ENCODE peak calls at places on chromosome 21, in five cellular contexts. One of them, this sample, is unnamed.

GRCh38 chr21:14977814-14978213 is 87.0 kb downstream of the NRIP1 start:
- DNase-seq in SK-N-SH: no peak
- DNase-seq in GM12878: no peak
- DNase-seq in HepG2: no peak
- DNase-seq in H1: no peak
- DNase-seq in this sample: no peak

GRCh38 chr21:27300770-27301169 is 333.9 kb upstream of the ADAMTS5 start:
- DNase-seq in HepG2: no peak
- DNase-seq in SK-N-SH: no peak
- DNase-seq in H1: no peak
- DNase-seq in GM12878: no peak
- DNase-seq in this sample: no peak

GRCh38 chr21:31335957-31336738 is 7.9 kb downstream of the TIAM1 start:
- DNase-seq in GM12878: no peak
- DNase-seq in HepG2: no peak
- DNase-seq in H1: no peak
- DNase-seq in SK-N-SH: no peak
- DNase-seq in this sample: no peak

GRCh38 chr21:46559291-46559983 is 45.4 kb downstream of the S100B start:
- DNase-seq in SK-N-SH: no peak
- DNase-seq in GM12878: peak
- DNase-seq in H1: peak
- DNase-seq in HepG2: peak
- DNase-seq in this sample: no peak

GRCh38 chr21:35593000-35593502 is 467.3 kb downstream of the SETD4 start:
- DNase-seq in SK-N-SH: no peak
- DNase-seq in H1: no peak
- DNase-seq in HepG2: no peak
- DNase-seq in GM12878: no peak
- DNase-seq in this sample: no peak

GRCh38 chr21:38376235-38376634 is 119.4 kb downstream of the KCNJ15 start:
- DNase-seq in SK-N-SH: no peak
- DNase-seq in HepG2: no peak
- DNase-seq in H1: no peak
- DNase-seq in GM12878: no peak
- DNase-seq in this sample: no peak

GRCh38 chr21:40165671-40166070 is 298.4 kb downstream of the PCP4 start:
- DNase-seq in HepG2: no peak
- DNase-seq in H1: no peak
- DNase-seq in SK-N-SH: no peak
- DNase-seq in GM12878: no peak
- DNase-seq in this sample: no peak

GRCh38 chr21:21137986-21138385 is 139.8 kb downstream of the NCAM2 start:
- DNase-seq in H1: no peak
- DNase-seq in GM12878: no peak
- DNase-seq in SK-N-SH: no peak
- DNase-seq in HepG2: no peak
- DNase-seq in this sample: no peak

GRCh38 chr21:32359719-32360260 is 33.0 kb downstream of the URB1 start:
- DNase-seq in SK-N-SH: no peak
- DNase-seq in H1: no peak
- DNase-seq in HepG2: peak
- DNase-seq in GM12878: no peak
- DNase-seq in this sample: no peak

GRCh38 chr21:29453511-29453910 is 154.8 kb downstream of the BACH1 start:
- DNase-seq in H1: no peak
- DNase-seq in HepG2: no peak
- DNase-seq in GM12878: no peak
- DNase-seq in SK-N-SH: no peak
- DNase-seq in this sample: no peak

GRCh38 chr21:29302340-29302991 is 3.7 kb downstream of the BACH1 start:
- DNase-seq in SK-N-SH: no peak
- DNase-seq in H1: no peak
- DNase-seq in GM12878: no peak
- DNase-seq in HepG2: no peak
- DNase-seq in this sample: no peak

GRCh38 chr21:33313183-33313582 is 11.6 kb upstream of the IFNAR1 start:
- DNase-seq in H1: no peak
- DNase-seq in HepG2: no peak
- DNase-seq in GM12878: no peak
- DNase-seq in SK-N-SH: no peak
- DNase-seq in this sample: no peak

GRCh38 chr21:45544449-45545235 is 2.4 kb upstream of the SLC19A1 start:
- DNase-seq in H1: peak
- DNase-seq in SK-N-SH: no peak
- DNase-seq in GM12878: no peak
- DNase-seq in HepG2: no peak
- DNase-seq in this sample: no peak

GRCh38 chr21:35838350-35838749 is 222.0 kb downstream of the SETD4 start:
- DNase-seq in SK-N-SH: no peak
- DNase-seq in H1: no peak
- DNase-seq in HepG2: no peak
- DNase-seq in GM12878: no peak
- DNase-seq in this sample: no peak

GRCh38 chr21:36851121-36851520 is 115.3 kb downstream of the HLCS start:
- DNase-seq in HepG2: no peak
- DNase-seq in GM12878: no peak
- DNase-seq in SK-N-SH: no peak
- DNase-seq in H1: no peak
- DNase-seq in this sample: no peak

GRCh38 chr21:36848875-36849274 is 117.6 kb downstream of the HLCS start:
- DNase-seq in HepG2: no peak
- DNase-seq in H1: no peak
- DNase-seq in SK-N-SH: no peak
- DNase-seq in GM12878: no peak
- DNase-seq in this sample: no peak

GRCh38 chr21:36852293-36852692 is 114.2 kb downstream of the HLCS start:
- DNase-seq in H1: no peak
- DNase-seq in GM12878: no peak
- DNase-seq in SK-N-SH: no peak
- DNase-seq in HepG2: no peak
- DNase-seq in this sample: no peak

GRCh38 chr21:36849461-36849860 is 117.0 kb downstream of the HLCS start:
- DNase-seq in SK-N-SH: no peak
- DNase-seq in HepG2: no peak
- DNase-seq in GM12878: no peak
- DNase-seq in H1: no peak
- DNase-seq in this sample: no peak

GRCh38 chr21:36850372-36850771 is 116.1 kb downstream of the HLCS start:
- DNase-seq in HepG2: no peak
- DNase-seq in SK-N-SH: no peak
- DNase-seq in GM12878: no peak
- DNase-seq in H1: no peak
- DNase-seq in this sample: no peak
- TF ChIP-seq TAF1 in HepG2: no peak
- TF ChIP-seq TAF1 in SK-N-SH: no peak
- TF ChIP-seq TAF1 in GM12878: no peak
- TF ChIP-seq TAF1 in H1: no peak
- TF ChIP-seq TAF1 in this sample: no peak

DNA sequence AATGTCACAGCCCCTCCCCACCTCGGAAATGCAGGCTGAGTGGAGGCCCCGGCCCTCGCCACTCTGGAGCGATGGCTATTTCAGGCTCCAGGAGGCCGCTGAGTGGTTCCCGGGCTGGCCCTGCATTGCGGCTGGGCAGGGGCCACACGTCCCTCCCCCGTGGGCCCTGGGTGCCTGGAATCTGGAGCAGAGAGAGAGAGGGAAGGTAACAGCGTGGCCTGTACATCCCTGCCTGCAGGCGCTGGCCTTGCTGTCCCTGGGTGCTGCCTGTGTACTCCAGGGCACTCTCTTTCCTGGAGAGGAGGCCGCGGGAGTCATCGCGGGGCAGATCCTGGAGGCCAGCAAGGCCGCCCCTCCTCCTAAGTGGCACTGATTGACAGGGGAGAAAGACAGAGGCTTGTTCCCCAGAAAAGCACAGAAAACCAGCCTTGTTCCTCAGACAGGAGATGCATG is 67.9 kb upstream of the TRAPPC10 start:
- DNase-seq in GM12878: no peak
- DNase-seq in H1: no peak
- DNase-seq in HepG2: no peak
- DNase-seq in SK-N-SH: no peak
- DNase-seq in this sample: no peak
- TF ChIP-seq TAF1 in GM12878: no peak
- TF ChIP-seq TAF1 in H1: no peak
- TF ChIP-seq TAF1 in HepG2: no peak
- TF ChIP-seq TAF1 in SK-N-SH: no peak
- TF ChIP-seq TAF1 in this sample: no peak

GRCh38 chr21:42043961-42044360 is 27.2 kb upstream of the UMODL1 start:
- DNase-seq in SK-N-SH: no peak
- DNase-seq in H1: no peak
- DNase-seq in HepG2: no peak
- DNase-seq in GM12878: no peak
- DNase-seq in this sample: no peak
- TF ChIP-seq TAF1 in SK-N-SH: no peak
- TF ChIP-seq TAF1 in H1: no peak
- TF ChIP-seq TAF1 in HepG2: no peak
- TF ChIP-seq TAF1 in GM12878: no peak
- TF ChIP-seq TAF1 in this sample: no peak

GRCh38 chr21:25790122-25790951 is 55.6 kb downstream of the GABPA start:
- DNase-seq in SK-N-SH: peak
- DNase-seq in GM12878: no peak
- DNase-seq in H1: no peak
- DNase-seq in HepG2: peak
- DNase-seq in this sample: no peak

GRCh38 chr21:25788677-25789076 is 53.9 kb downstream of the GABPA start:
- DNase-seq in GM12878: no peak
- DNase-seq in SK-N-SH: no peak
- DNase-seq in HepG2: no peak
- DNase-seq in H1: no peak
- DNase-seq in this sample: no peak

DNA sequence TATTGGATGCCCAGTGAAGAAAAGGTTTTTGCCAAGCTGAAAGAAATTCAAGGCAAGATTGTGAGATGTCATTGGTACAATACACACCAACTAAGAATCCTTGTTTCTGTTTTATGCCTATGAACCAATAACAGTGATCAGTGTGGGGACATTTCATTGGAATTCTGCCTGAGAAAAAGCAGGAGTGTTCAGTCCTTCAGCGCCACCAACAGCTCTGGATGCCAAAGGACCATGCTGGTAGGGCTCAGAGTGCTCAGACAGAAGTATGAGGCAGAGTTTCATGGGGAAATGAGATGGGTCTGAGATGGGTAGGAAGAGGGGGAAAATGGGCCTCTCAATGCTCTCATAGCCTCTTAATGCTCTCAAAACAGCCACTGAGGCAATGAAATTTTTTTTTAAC is 56.5 kb downstream of the GABPA start:
- DNase-seq in HepG2: peak
- DNase-seq in SK-N-SH: no peak
- DNase-seq in GM12878: no peak
- DNase-seq in H1: no peak
- DNase-seq in this sample: no peak
- TF ChIP-seq TAF1 in HepG2: no peak
- TF ChIP-seq TAF1 in SK-N-SH: no peak
- TF ChIP-seq TAF1 in GM12878: no peak
- TF ChIP-seq TAF1 in H1: no peak
- TF ChIP-seq TAF1 in this sample: no peak

DNA sequence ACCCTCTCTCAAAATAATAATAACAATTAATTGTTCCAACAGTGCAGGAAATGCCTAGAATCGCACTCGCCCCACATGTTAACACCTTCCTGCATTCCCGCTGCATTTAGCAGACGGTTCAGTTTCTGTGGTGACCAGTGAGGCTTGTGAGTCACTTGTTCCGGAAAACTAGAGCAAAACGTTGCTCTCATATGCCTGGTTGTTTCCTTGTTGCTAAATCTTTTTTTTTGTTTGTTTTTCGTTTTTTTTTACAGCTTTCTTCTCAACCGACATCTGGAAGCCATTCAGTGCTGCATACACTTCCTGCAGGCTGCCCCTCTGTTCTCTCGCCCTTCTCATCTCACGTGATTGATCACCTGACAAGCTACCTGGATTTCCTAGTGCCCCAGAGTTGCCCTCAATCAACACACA is 56.9 kb upstream of the TMPRSS2 start:
- DNase-seq in H1: no peak
- DNase-seq in SK-N-SH: no peak
- DNase-seq in HepG2: peak
- DNase-seq in GM12878: no peak
- DNase-seq in this sample: no peak
- TF ChIP-seq TAF1 in H1: no peak
- TF ChIP-seq TAF1 in SK-N-SH: no peak
- TF ChIP-seq TAF1 in HepG2: no peak
- TF ChIP-seq TAF1 in GM12878: no peak
- TF ChIP-seq TAF1 in this sample: no peak

This sample was measured in GM12892.